ENCODE peak calls at places on chromosomes 2 and 18, in four cellular contexts. E, N, P and G are unnamed samples.

GRCh38 chr18:58452392-58453166 is 176.3 kb downstream of the ALPK2 start:
- DNase-seq in E (no peak), N (no peak), P (no peak), G (no peak)

GRCh38 chr18:13139885-13140450 is 78.6 kb upstream of the LDLRAD4 start:
- DNase-seq in E (no peak), N (no peak), P (no peak), G (no peak)

GRCh38 chr18:35511428-35511827 is 13.7 kb upstream of the INO80C start:
- DNase-seq in E (no peak), N (no peak), P (no peak), G (no peak)

GRCh38 chr2:239389414-239390329 is 11.1 kb downstream of the HDAC4 start:
- DNase-seq in E (no peak), N (no peak), P (no peak), G (no peak)

GRCh38 chr2:121709776-121710469 is 26.8 kb downstream of the NIFK start:
- DNase-seq in E (no peak), N (no peak), P (no peak), G (no peak)

GRCh38 chr2:63697160-63697559 is 108.4 kb downstream of the MDH1 start:
- DNase-seq in E (no peak), N (no peak), P (no peak), G (no peak)

GRCh38 chr2:128435576-128436497 is 117.2 kb upstream of the HS6ST1 start:
- DNase-seq in E (no peak), N (no peak), P (peak), G (no peak)

GRCh38 chr2:148501545-148501944 is 143.0 kb upstream of the EPC2 start:
- DNase-seq in E (no peak), N (no peak), P (no peak), G (no peak)

GRCh38 chr2:119463990-119464389 is 32.3 kb downstream of the TMEM37 start:
- DNase-seq in E (no peak), N (no peak), P (no peak), G (no peak)

GRCh38 chr2:119575439-119575838 is 31.2 kb downstream of the CFAP221 start:
- DNase-seq in E (no peak), N (no peak), P (no peak), G (no peak)

GRCh38 chr2:161965994-161966393 is 108.0 kb downstream of the DPP4 start:
- DNase-seq in E (no peak), N (no peak), P (no peak), G (no peak)

GRCh38 chr18:76401496-76401895 is 93.5 kb downstream of the ZNF516 start:
- DNase-seq in E (no peak), N (no peak), P (no peak), G (no peak)

GRCh38 chr2:207772081-207772843 is 2.6 kb upstream of the FZD5 start:
- DNase-seq in E (no peak), N (no peak), P (peak), G (no peak)

GRCh38 chr2:119429225-119430000 is 2.2 kb upstream of the TMEM37 start:
- DNase-seq in E (no peak), N (no peak), P (no peak), G (no peak)

GRCh38 chr2:144320491-144320890 is 199.4 kb downstream of the ZEB2 start:
- DNase-seq in E (no peak), N (no peak), P (no peak), G (no peak)

GRCh38 chr18:22467760-22468553 is 50.2 kb upstream of the CTAGE1 start:
- DNase-seq in E (no peak), N (no peak), P (no peak), G (no peak)

GRCh38 chr18:32542221-32542798 is 71.6 kb upstream of the GAREM1 start:
- DNase-seq in E (no peak), N (no peak), P (no peak), G (no peak)

GRCh38 chr18:69538849-69539248 is 138.2 kb downstream of the DOK6 start:
- DNase-seq in E (no peak), N (no peak), P (no peak), G (no peak)

GRCh38 chr2:233354500-233354924 is 218 bp downstream of the DGKD start:
- DNase-seq in E (peak), N (no peak), P (peak), G (no peak)

GRCh38 chr2:167790781-167791450 is 456.5 kb downstream of the STK39 start:
- DNase-seq in E (no peak), N (no peak), P (no peak), G (no peak)

GRCh38 chr2:44642123-44642857 is 280.5 kb downstream of the CAMKMT start:
- DNase-seq in E (no peak), N (no peak), P (no peak), G (no peak)

GRCh38 chr2:3517948-3518495 is 1.3 kb downstream of the ADI1 start:
- DNase-seq in E (no peak), N (no peak), P (no peak), G (no peak)

GRCh38 chr18:13039806-13040205 is 48.6 kb downstream of the CEP192 start:
- DNase-seq in E (no peak), N (no peak), P (no peak), G (no peak)

GRCh38 chr2:149587950-149588487 is 444 bp upstream of the MMADHC start:
- DNase-seq in E (no peak), N (no peak), P (no peak), G (no peak)

GRCh38 chr2:56647997-56648396 is 464.2 kb downstream of the CCDC85A start:
- DNase-seq in E (no peak), N (no peak), P (no peak), G (no peak)

GRCh38 chr2:85577386-85578242 is at the start of gene VAMP8:
- DNase-seq in E (peak), N (no peak), P (no peak), G (no peak)

GRCh38 chr18:26466026-26466425 is 82.3 kb downstream of the KCTD1 start:
- DNase-seq in E (no peak), N (no peak), P (no peak), G (no peak)

GRCh38 chr18:1002653-1003178 is 98.0 kb downstream of the ADCYAP1 start:
- DNase-seq in E (no peak), N (no peak), P (no peak), G (no peak)

GRCh38 chr2:71212336-71212735 is 14.6 kb downstream of the PAIP2B start:
- DNase-seq in E (no peak), N (no peak), P (no peak), G (no peak)

GRCh38 chr2:168809537-168809936 is 7.1 kb downstream of the NOSTRIN start:
- DNase-seq in E (no peak), N (no peak), P (no peak), G (no peak)

GRCh38 chr18:23259701-23260661 is 124.7 kb downstream of the CABLES1 start:
- DNase-seq in E (peak), N (no peak), P (peak), G (peak)

GRCh38 chr2:188497736-188498135 is 206.1 kb downstream of the GULP1 start:
- DNase-seq in E (no peak), N (no peak), P (no peak), G (no peak)

GRCh38 chr2:64143154-64144056 is 815 bp downstream of the PELI1 start:
- DNase-seq in E (peak), N (peak), P (no peak), G (no peak)

GRCh38 chr2:10966056-10966455 is 54.3 kb downstream of the KCNF1 start:
- DNase-seq in E (no peak), N (no peak), P (no peak), G (no peak)

GRCh38 chr2:147980940-147981339 is 39.6 kb downstream of the ORC4 start:
- DNase-seq in E (no peak), N (no peak), P (no peak), G (no peak)

GRCh38 chr2:240255811-240256703 is 115.6 kb upstream of the OTOS start:
- DNase-seq in E (no peak), N (no peak), P (no peak), G (no peak)